ENCODE peak calls at places on chromosomes 6 and 20, in six cellular contexts. P is hepatocyte, R is GM23248, K is PC-3, X is PC-9, M is GM23338. B is an unnamed sample. For H3K9me2, the result is how much of the 10 kb centered on the place peaks cover.

GRCh38 chr6:43334466-43335095 is 26.0 kb upstream of the CRIP3 start:
- DNase-seq in P (peak), R (peak), K (peak), X (peak), M (peak), B (peak)

GRCh38 chr6:53179961-53180651 is 31.5 kb upstream of the GCM1 start:
- DNase-seq in P (peak), R (no peak), K (no peak), X (no peak), M (no peak), B (no peak)

GRCh38 chr6:170164271-170164900 is 126.5 kb downstream of the DLL1 start:
- DNase-seq in P (no peak), R (no peak), K (no peak), X (no peak), M (no peak), B (peak)

GRCh38 chr6:149012040-149012545 is 265.3 kb downstream of the UST start:
- DNase-seq in P (peak), R (peak), K (peak), X (no peak), M (no peak), B (no peak)

GRCh38 chr6:132252113-132252512 is 149.2 kb downstream of the MOXD1 start:
- DNase-seq in P (no peak), R (no peak), K (no peak), X (no peak), M (peak), B (no peak)

GRCh38 chr6:129901910-129902309 is 40.8 kb upstream of the TMEM244 start:
- DNase-seq in P (no peak), R (peak), K (peak), X (peak), M (no peak), B (no peak)

GRCh38 chr20:34403063-34403827 is 40.2 kb downstream of the ITCH start:
- DNase-seq in P (no peak), R (no peak), K (no peak), X (no peak), M (no peak), B (no peak)

GRCh38 chr6:66663127-66663526 is 956.1 kb upstream of the EYS start:
- DNase-seq in P (no peak), R (no peak), K (no peak), X (no peak), M (peak), B (no peak)

GRCh38 chr20:63978319-63979220 is 872 bp downstream of the SAMD10 start:
- DNase-seq in P (peak), R (peak), K (peak), X (peak), M (peak), B (peak)

GRCh38 chr20:25217161-25218108 is 21.9 kb downstream of the ENTPD6 start:
- DNase-seq in P (no peak), R (no peak), K (no peak), X (no peak), M (no peak), B (no peak)

GRCh38 chr6:140957334-140957733 is 1175.4 kb upstream of the GJE1 start:
- DNase-seq in P (no peak), R (no peak), K (no peak), X (no peak), M (no peak), B (no peak)

GRCh38 chr6:135506270-135506997 is 8.9 kb upstream of the AHI1 start:
- DNase-seq in P (peak), R (peak), K (peak), X (peak), M (peak), B (peak)

GRCh38 chr6:79010422-79010821 is 67.6 kb downstream of the PHIP start:
- DNase-seq in P (no peak), R (no peak), K (no peak), X (no peak), M (no peak), B (no peak)

GRCh38 chr6:109182590-109182989 is 87.3 kb downstream of the CEP57L1 start:
- DNase-seq in P (no peak), R (no peak), K (no peak), X (no peak), M (no peak), B (no peak)

GRCh38 chr6:18386302-18386976 is 711 bp upstream of the RNF144B start:
- DNase-seq in P (no peak), R (no peak), K (no peak), X (peak), M (no peak), B (no peak)

GRCh38 chr6:125549202-125549884 is 200.1 kb upstream of the HEY2 start:
- DNase-seq in P (no peak), R (no peak), K (peak), X (no peak), M (no peak), B (no peak)

GRCh38 chr6:136964368-136964767 is 42.3 kb downstream of the SLC35D3 start:
- DNase-seq in P (no peak), R (no peak), K (no peak), X (no peak), M (no peak), B (no peak)

GRCh38 chr6:101249470-101249869 is 144.0 kb upstream of the GRIK2 start:
- DNase-seq in P (no peak), R (no peak), K (no peak), X (no peak), M (no peak), B (no peak)

GRCh38 chr6:117483004-117483644 is 650 bp downstream of the DCBLD1 start:
- DNase-seq in P (peak), R (peak), K (peak), X (peak), M (peak), B (no peak)

GRCh38 chr20:7637184-7637583 is 303.1 kb downstream of the HAO1 start:
- DNase-seq in P (no peak), R (peak), K (peak), X (no peak), M (no peak), B (no peak)

GRCh38 chr6:92541457-92542060 is 877.8 kb downstream of the EPHA7 start:
- DNase-seq in P (no peak), R (no peak), K (no peak), X (no peak), M (no peak), B (no peak)

GRCh38 chr6:797479-798077 is 104.6 kb upstream of the EXOC2 start:
- DNase-seq in P (peak), R (peak), K (peak), X (no peak), M (peak), B (peak)

DNA sequence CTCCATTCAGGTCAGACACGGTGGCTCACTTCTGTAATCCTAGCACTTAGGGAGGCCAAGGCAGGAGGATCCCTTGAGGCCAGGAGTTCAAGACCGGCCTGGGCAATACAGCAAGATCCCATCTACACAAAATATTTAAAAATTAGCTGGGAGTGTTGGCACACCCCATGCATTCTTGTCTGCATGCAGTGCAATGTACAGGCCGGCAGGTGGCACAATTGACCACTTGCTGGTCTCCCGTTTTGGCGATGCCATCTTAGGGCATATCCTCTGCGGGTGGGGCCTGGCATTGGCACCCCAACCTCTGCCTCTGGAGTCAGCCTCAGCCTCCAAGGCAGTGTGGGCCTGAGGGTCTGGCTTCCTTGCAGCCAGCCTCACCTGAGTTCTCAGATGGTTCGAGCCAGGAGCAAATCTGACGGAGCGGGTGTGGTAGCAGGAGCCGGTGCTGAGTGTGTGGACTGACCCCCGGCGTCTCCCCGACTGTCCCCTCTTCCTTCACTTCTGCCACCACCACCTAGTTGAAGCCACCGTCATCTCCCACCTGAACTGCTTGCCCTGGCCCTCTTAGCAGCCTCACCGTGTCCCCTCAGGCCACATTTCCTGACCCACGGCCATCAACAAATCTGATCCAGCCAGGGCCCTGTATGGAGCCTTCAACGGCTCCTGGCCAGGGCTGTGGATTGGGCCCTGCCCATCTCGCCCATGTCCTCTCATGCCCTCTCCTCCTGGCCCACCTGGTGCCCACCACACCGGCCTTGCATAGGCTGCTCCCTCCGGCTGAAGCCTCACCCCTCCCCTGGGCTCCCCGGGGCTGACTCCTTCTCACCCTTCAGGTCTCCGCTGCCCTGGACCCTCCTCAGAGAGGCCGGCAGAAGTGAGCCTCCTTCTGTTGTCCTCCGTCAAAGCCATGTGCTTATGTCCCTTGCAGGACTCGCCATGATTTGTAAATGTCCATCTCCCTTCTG is 44.0 kb downstream of the EFCAB8 start:
- DNase-seq in P (peak), R (peak), K (peak), X (no peak), M (peak), B (peak)
- H3K9me2 ChIP-seq in P (under half), R (under half), K (under half), X (under half), M (under half), B (under half)

GRCh38 chr6:27866370-27867050 is 45.7 kb downstream of the OR2B2 start:
- DNase-seq in P (peak), R (peak), K (no peak), X (peak), M (peak), B (peak)
- H3K4me3 ChIP-seq in P (peak), R (peak), K (peak), X (peak), M (peak), B (peak)

DNA sequence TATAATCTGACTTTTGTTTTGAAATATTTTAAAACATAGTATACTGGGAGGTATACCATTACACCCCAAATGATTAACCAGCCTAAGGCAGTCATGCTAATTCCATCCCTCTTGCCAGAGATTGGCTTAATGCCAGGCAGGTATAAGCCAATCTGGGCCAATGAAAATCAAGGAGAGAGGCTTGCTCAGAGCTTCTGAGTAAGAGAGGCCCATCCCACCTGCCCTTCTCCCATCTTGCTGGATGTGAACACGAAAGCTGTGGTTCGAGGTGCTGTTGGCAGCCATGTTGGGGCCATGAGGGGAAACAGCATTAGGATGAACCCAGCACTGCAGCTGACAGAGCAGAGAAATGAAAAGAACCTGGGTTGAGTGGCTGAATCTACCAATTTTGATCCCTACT is 152.2 kb downstream of the CDC5L start:
- DNase-seq in P (no peak), R (no peak), K (no peak), X (no peak), M (no peak), B (no peak)
- H3K9me2 ChIP-seq in P (under half), R (under half), K (under half), X (under half), M (under half), B (under half)

DNA sequence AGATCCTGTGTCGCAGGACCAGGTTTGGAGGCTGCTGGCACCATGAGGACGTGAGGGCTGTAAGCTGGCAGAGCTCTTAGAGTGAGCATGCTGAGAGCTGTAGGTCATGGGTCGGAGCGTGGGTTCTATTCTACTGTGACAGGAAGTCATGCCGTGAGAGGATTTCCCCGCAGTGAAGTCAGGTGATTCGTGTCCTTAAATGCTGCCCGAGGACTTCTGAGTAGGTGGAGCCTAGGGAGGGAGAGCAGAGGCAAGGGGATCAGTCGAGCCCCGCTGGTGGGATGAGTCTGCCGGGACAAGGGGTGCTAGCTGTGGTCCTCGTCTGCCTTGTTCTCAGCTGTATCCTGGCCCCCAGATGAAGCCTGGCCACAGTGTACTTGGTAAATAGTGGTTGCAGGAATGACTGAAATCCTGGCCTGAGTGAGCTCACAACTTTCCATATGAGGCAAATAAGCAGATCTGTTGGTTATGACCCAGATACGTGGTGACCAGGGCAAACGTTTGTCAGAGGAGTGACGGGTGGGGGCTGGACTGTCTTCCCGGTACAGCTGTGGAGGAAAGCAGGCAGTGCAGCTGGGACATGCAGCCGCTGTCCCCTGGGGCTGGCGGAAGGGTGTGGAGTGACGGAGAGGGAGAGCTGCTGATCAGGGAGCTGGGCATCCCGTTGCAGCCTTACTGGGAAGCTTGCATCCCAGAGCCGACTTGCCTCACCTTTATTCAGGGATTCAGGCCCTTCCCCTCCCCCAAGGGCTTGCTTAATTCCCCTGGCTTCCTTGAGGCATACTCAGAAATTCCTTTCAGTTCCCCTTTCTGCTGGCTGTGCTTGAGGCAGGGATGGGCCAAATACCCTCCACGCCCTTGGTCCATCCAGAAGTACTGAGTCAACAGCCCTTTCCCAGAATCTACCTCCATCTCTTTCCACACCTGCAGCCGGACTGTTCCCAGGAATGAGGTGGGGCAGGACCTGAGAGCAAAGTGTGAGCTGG is 250.9 kb upstream of the RREB1 start:
- DNase-seq in P (peak), R (peak), K (peak), X (peak), M (peak), B (no peak)
- H3K4me3 ChIP-seq in P (no peak), R (no peak), K (peak), X (peak), M (peak), B (no peak)

GRCh38 chr6:145445674-145446073 is 289.6 kb downstream of the EPM2A start:
- DNase-seq in P (no peak), R (no peak), K (no peak), X (no peak), M (no peak), B (no peak)
- H3K9me2 ChIP-seq in P (under half), R (under half), K (under half), X (under half), M (under half), B (under half)

DNA sequence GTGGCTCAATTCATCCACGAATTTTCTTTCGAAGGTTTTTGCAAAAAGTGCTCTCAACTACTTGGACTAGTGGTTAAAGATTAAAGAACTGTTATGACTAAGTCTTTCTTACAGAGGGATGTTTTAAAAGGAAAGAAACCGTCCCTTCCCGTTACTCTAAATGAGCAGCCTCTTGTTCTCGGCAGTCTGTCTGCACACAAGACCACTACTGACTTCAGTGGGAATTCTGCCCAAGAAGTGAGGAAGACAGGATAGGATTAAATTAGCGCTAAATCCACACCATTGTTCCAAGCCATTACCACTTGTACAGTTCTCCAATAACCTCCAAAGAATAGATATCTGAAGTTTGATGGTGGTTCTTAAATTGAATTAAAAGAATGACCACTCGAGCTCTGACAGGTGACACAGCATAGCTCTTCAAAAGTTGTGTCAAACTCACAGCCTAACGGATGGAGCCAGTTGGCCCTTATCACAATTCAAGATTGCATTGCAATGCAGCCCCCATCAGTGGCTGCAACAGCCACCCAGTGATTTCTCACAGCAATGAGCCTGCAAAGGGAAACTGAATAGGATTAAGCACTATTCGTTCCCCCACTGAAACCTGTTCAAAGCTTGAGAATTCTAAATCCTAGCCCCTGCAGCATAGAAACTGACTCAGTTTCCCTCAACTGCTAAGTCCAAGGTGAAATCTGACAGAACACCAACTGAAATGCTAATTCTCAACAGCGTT is 1.8 kb downstream of the EPB41L2 start:
- DNase-seq in P (peak), R (peak), K (peak), X (no peak), M (no peak), B (no peak)
- H3K4me3 ChIP-seq in P (peak), R (peak), K (peak), X (peak), M (peak), B (no peak)

GRCh38 chr6:155867682-155868081 is 412.0 kb upstream of the NOX3 start:
- DNase-seq in P (no peak), R (no peak), K (no peak), X (no peak), M (no peak), B (no peak)

GRCh38 chr6:155861821-155862220 is 406.2 kb upstream of the NOX3 start:
- DNase-seq in P (no peak), R (no peak), K (no peak), X (no peak), M (no peak), B (no peak)
- H3K9me2 ChIP-seq in P (under half), R (under half), K (under half), X (under half), M (under half), B (under half)

GRCh38 chr20:10739575-10739974 is 65.8 kb upstream of the JAG1 start:
- DNase-seq in P (no peak), R (peak), K (no peak), X (no peak), M (no peak), B (no peak)
- H3K4me3 ChIP-seq in P (no peak), R (peak), K (peak), X (no peak), M (no peak), B (no peak)

DNA sequence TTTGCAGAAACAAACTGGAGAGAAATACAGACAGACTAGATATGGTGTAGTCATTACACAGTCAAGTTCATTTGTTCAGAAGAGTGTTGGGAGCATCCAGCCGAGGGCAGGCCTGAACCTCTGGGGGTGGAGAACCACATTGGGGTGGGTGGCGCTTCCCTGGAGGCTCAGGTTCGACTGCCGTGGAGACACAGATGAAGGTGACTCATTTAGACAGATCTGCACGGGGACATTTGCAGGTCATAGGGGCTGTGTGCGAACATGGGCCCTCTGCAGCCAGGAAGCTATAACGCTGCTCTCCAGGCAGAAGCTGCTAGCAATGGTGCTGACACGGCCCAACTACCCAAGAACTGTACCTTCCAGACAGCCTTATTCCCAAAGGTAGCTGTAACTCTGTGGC is 307.8 kb downstream of the QKI start:
- DNase-seq in P (no peak), R (no peak), K (no peak), X (no peak), M (no peak), B (no peak)
- H3K9me2 ChIP-seq in P (under half), R (under half), K (under half), X (under half), M (under half), B (under half)

B was measured in Karpas-422.